ENCODE peak calls at places on chromosome 7, in ten cellular contexts. R, M, K, W, Y, F, Z, G, N and X are unnamed samples.

GRCh38 chr7:155987681-155988080 is 175.4 kb upstream of the SHH start:
- DNase-seq in N (no peak), F (no peak), R (no peak), Y (no peak), M (no peak), W (no peak), G (no peak), K (no peak), Z (no peak), X (no peak)

GRCh38 chr7:66837661-66838060 is 83.4 kb upstream of the TMEM248 start:
- DNase-seq in N (no peak), K (no peak), R (no peak), Z (no peak), W (no peak), F (no peak), M (no peak), Y (no peak), G (no peak), X (no peak)

GRCh38 chr7:22389892-22390291 is 32.9 kb upstream of the RAPGEF5 start:
- DNase-seq in G (no peak), W (no peak), R (no peak), Y (no peak), K (no peak), M (no peak), F (no peak), N (no peak), Z (no peak), X (no peak)

GRCh38 chr7:67392596-67393438 is 396.2 kb downstream of the TYW1 start:
- DNase-seq in M (no peak), G (peak), W (no peak), N (no peak), Z (no peak), K (no peak), R (no peak), Y (no peak), F (no peak), X (no peak)

GRCh38 chr7:699260-700170 is 27.0 kb upstream of the DNAAF5 start:
- DNase-seq in N (no peak), F (peak), M (no peak), Y (no peak), R (no peak), G (no peak), W (no peak), Z (no peak), K (no peak), X (no peak)

GRCh38 chr7:93117852-93118530 is at the start of gene SAMD9:
- DNase-seq in N (peak), W (no peak), R (peak), Y (peak), Z (no peak), G (no peak), M (peak), K (peak), F (no peak), X (peak)

GRCh38 chr7:47326220-47326619 is 255.7 kb downstream of the TNS3 start:
- DNase-seq in M (no peak), Y (no peak), K (no peak), W (no peak), N (peak), F (no peak), Z (no peak), G (peak), R (peak), X (peak)

GRCh38 chr7:77321300-77321699 is 94.8 kb downstream of the GSAP start:
- DNase-seq in Z (no peak), W (no peak), R (no peak), F (no peak), G (no peak), N (no peak), M (no peak), K (no peak), Y (no peak), X (no peak)

GRCh38 chr7:12244129-12244528 is 33.0 kb downstream of the TMEM106B start:
- DNase-seq in W (no peak), N (no peak), Y (peak), G (peak), F (no peak), Z (peak), M (no peak), R (no peak), K (no peak), X (no peak)

GRCh38 chr7:21480693-21481403 is 53.0 kb downstream of the SP4 start:
- DNase-seq in Z (no peak), K (no peak), N (no peak), G (no peak), M (no peak), Y (no peak), F (no peak), W (no peak), R (no peak), X (no peak)

GRCh38 chr7:94050046-94050445 is 45.9 kb upstream of the BET1 start:
- DNase-seq in M (no peak), R (no peak), G (no peak), W (no peak), N (no peak), F (no peak), Y (no peak), Z (no peak), K (no peak), X (no peak)

GRCh38 chr7:151650161-151650560 is 130.5 kb upstream of the RHEB start:
- DNase-seq in F (no peak), Z (no peak), R (no peak), W (no peak), K (no peak), G (no peak), Y (no peak), M (no peak), N (no peak), X (no peak)

GRCh38 chr7:87413029-87413428 is 62.5 kb downstream of the ABCB4 start:
- DNase-seq in M (no peak), Z (no peak), N (no peak), K (no peak), G (no peak), F (no peak), W (no peak), Y (no peak), R (peak), X (peak)

GRCh38 chr7:35816514-35816913 is 15.7 kb downstream of the SEPTIN7 start:
- DNase-seq in W (no peak), Z (no peak), Y (no peak), K (no peak), F (no peak), G (no peak), N (peak), M (no peak), R (no peak), X (no peak)

GRCh38 chr7:98284335-98285036 is 3.0 kb downstream of the BRI3 start:
- DNase-seq in F (no peak), M (peak), Z (peak), K (peak), W (peak), G (peak), Y (peak), R (peak), N (peak), X (no peak)

GRCh38 chr7:16543456-16543855 is 16.8 kb downstream of the LRRC72 start:
- DNase-seq in R (no peak), K (no peak), N (peak), Z (no peak), Y (no peak), M (no peak), F (no peak), G (no peak), W (no peak), X (no peak)

GRCh38 chr7:11753441-11753840 is 78.6 kb downstream of the THSD7A start:
- DNase-seq in W (no peak), G (no peak), F (no peak), R (no peak), Y (no peak), K (no peak), Z (no peak), N (no peak), M (no peak), X (no peak)

GRCh38 chr7:94178247-94178646 is 174.1 kb upstream of the BET1 start:
- DNase-seq in F (no peak), Z (no peak), R (no peak), N (no peak), W (no peak), G (no peak), Y (no peak), M (no peak), K (no peak), X (no peak)

GRCh38 chr7:125966278-125967048 is 1036.8 kb upstream of the POT1 start:
- DNase-seq in K (no peak), Y (no peak), G (no peak), Z (no peak), W (no peak), F (no peak), R (no peak), M (no peak), N (no peak), X (no peak)

GRCh38 chr7:118843456-118843855 is 619.0 kb downstream of the ANKRD7 start:
- DNase-seq in F (no peak), M (no peak), Y (no peak), W (no peak), R (no peak), K (no peak), N (no peak), G (no peak), Z (no peak), X (no peak)

GRCh38 chr7:88759216-88759955 is at the start of gene ZNF804B:
- DNase-seq in W (no peak), N (no peak), G (peak), R (no peak), K (no peak), Z (peak), M (no peak), F (peak), Y (no peak), X (no peak)

GRCh38 chr7:32047801-32048200 is 22.4 kb downstream of the PDE1C start:
- DNase-seq in G (no peak), Z (no peak), Y (peak), K (no peak), F (no peak), W (no peak), N (no peak), M (no peak), R (no peak), X (no peak)
- H3K27ac ChIP-seq in G (no peak), Z (no peak), Y (peak), K (no peak), F (no peak), W (no peak), N (no peak), M (no peak), R (no peak), X (no peak)

DNA sequence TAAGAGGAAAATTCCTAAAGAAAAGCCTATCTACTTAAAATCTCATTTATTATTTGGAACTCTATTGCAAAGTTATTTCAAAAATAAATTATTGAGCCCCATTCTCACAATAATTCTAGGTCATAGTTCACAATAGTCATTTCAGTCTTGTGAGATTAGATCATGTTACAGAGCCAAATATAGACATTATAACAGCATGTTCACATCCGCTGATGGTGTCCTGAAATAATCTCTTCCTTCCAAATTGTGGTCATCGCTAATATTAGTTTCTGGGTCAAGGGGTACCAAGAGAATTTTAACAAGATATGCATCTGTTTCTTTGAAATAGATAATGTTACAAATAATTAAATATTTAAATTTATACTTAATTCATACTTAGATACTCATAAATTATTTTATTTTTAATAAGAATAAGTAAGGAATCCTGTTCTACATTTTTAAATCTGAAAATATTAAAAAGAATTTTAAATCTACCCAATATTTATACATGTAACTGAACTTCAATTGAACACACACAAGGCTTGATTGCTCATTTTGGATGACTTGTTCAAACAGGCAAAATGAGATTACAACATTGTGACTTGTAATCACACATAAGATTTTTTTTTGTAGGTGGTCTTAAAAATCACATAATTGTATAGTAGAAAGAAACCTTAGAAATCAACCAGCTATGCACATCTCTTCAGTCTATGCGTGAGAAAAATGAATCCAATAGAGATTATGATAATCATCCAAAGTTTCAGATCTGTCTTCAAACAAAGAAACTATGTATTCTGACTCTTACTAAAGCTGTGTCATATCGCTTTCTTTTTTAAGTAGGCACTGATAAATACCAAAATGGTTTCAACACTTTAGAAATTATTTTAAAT is 13.1 kb downstream of the GNAT3 start:
- DNase-seq in W (no peak), G (no peak), M (no peak), K (no peak), N (peak), F (no peak), Z (no peak), R (peak), Y (no peak), X (no peak)
- H3K4me3 ChIP-seq in W (no peak), G (no peak), M (no peak), K (no peak), N (peak), F (no peak), Z (no peak), R (no peak), Y (no peak), X (no peak)

DNA sequence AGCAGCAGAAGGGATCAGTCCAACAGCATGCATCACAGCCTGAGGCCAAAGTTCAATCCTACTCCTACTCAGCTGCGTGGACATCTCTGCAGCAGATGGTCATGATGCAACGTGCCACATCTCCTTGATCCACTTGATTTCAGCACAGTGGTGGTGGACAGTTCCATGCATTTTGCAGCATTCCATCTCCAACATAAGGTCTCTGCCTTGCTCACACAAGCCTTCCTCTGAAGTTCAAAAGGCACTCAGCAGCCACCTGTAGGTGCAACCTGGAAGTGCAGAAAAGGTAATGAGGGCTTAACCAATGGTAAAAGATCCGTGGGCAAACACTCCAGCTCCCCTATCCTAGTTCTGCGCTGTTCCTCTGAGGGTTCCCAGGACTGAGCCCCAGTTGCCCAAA is 57.5 kb upstream of the CHCHD3 start:
- DNase-seq in M (no peak), G (peak), K (no peak), Y (peak), N (peak), W (no peak), F (no peak), R (peak), Z (no peak), X (peak)
- TF ChIP-seq CTCF in M (no peak), G (peak), K (no peak), Y (no peak), N (peak), W (no peak), F (no peak), R (peak), Z (no peak), X (peak)

DNA sequence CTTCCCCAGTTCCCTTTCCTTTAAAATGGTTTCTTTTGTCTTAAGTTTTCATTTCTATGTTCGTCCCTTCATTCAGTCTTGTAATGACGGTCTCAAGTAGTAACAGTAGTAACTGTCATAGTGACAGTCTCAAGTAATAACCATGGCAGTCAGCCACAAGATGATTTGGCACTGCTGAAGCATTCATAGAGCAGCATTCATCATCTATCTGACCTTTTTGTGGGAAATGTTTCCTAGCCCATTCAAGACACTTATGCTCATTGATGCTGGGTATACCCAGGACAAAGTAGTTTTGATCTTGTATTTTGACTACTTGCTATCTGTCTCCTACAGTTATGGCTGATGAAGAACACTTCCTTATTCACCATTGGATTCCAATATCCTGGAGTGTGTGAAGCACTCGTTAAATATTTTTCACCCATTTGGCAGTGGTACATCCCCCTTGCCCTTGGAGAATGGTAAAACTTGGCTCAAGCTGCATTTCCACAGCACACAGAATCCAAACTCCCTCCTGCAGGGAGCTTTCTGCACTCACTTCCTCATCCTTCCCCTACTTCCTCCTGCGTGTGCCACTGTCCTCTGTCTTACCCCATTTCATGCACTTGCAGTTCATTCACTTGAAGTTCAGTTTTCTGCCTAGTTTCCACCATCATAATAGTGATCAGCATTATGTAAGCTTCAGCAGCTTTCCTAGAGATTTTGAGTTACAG is 19.0 kb downstream of the GIMAP4 start:
- DNase-seq in N (no peak), K (no peak), W (no peak), Y (no peak), M (peak), G (no peak), Z (no peak), R (no peak), F (no peak), X (no peak)
- H3K27ac ChIP-seq in N (no peak), K (peak), W (peak), Y (no peak), M (peak), G (no peak), Z (peak), R (no peak), F (no peak), X (no peak)